ENCODE peak calls at places on chromosomes 4 and X, in four cellular contexts. D is osteocyte, Z is upper lobe of left lung, R is fibroblast of lung. L is an unnamed sample.

GRCh38 chr4:98374643-98375042 is 113.5 kb downstream of the RAP1GDS1 start:
- DNase-seq in D (no peak), Z (no peak), R (peak; percentile 6), L (no peak)

GRCh38 chrX:22063284-22063683 is 31.2 kb downstream of the PHEX start:
- DNase-seq in D (no peak), Z (no peak), R (peak; percentile 12), L (peak; percentile 25)

GRCh38 chrX:54560411-54560810 is 30.4 kb downstream of the GNL3L start:
- DNase-seq in D (peak; percentile 40), Z (no peak), R (no peak), L (no peak)

GRCh38 chrX:29281078-29281742 is 694.0 kb downstream of the IL1RAPL1 start:
- DNase-seq in D (no peak), Z (no peak), R (no peak), L (no peak)

GRCh38 chr4:181939199-181939945 is 303.8 kb upstream of the TENM3 start:
- DNase-seq in D (no peak), Z (no peak), R (peak; percentile 67), L (no peak)

GRCh38 chr4:57051100-57051499 is 59.1 kb downstream of the IGFBP7 start:
- DNase-seq in D (no peak), Z (no peak), R (no peak), L (no peak)

GRCh38 chrX:135985123-135985973 is at the start of gene SLC9A6:
- DNase-seq in D (no peak), Z (peak; percentile 82), R (peak; percentile 47), L (peak; percentile 64)

GRCh38 chrX:151151668-151152267 is 24.6 kb upstream of the GPR50 start:
- DNase-seq in D (no peak), Z (no peak), R (peak; percentile 28), L (no peak)

GRCh38 chr4:12852338-12853307 is 631.5 kb downstream of the RAB28 start:
- DNase-seq in D (no peak), Z (no peak), R (peak; percentile 55), L (no peak)

GRCh38 chr4:126526335-126526734 is 1106.4 kb upstream of the INTU start:
- DNase-seq in D (no peak), Z (no peak), R (no peak), L (no peak)

GRCh38 chrX:43279341-43279808 is 376.7 kb upstream of the MAOA start:
- DNase-seq in D (no peak), Z (no peak), R (no peak), L (no peak)

GRCh38 chrX:134603806-134604700 is 54.2 kb downstream of the PLAC1 start:
- DNase-seq in D (no peak), Z (no peak), R (peak; percentile 86), L (no peak)

GRCh38 chr4:77172336-77172735 is 15.3 kb downstream of the CCNG2 start:
- DNase-seq in D (no peak), Z (no peak), R (peak; percentile 98), L (no peak)

GRCh38 chr4:127829014-127829413 is 46.9 kb downstream of the HSPA4L start:
- DNase-seq in D (no peak), Z (no peak), R (no peak), L (no peak)

GRCh38 chrX:107505223-107505622 is 55.8 kb downstream of the FRMPD3 start:
- DNase-seq in D (no peak), Z (no peak), R (no peak), L (no peak)

GRCh38 chr4:3612934-3613333 is 80.7 kb upstream of the LRPAP1 start:
- DNase-seq in D (no peak), Z (no peak), R (no peak), L (no peak)

GRCh38 chrX:136130931-136131843 is 16.1 kb upstream of the FHL1 start:
- DNase-seq in D (no peak), Z (no peak), R (peak; percentile 95), L (no peak)

GRCh38 chr4:182346675-182347375 is 103.6 kb downstream of the TENM3 start:
- DNase-seq in D (no peak), Z (no peak), R (no peak), L (no peak)

GRCh38 chrX:39162322-39162721 is 361.1 kb downstream of the MID1IP1 start:
- DNase-seq in D (no peak), Z (no peak), R (no peak), L (no peak)

GRCh38 chrX:53717205-53717604 is 30.7 kb upstream of the HUWE1 start:
- DNase-seq in D (no peak), Z (no peak), R (no peak), L (no peak)

GRCh38 chrX:40406330-40406859 is 174.4 kb upstream of the ATP6AP2 start:
- DNase-seq in D (no peak), Z (no peak), R (no peak), L (no peak)

GRCh38 chr4:71524746-71525145 is 185.9 kb downstream of the SLC4A4 start:
- DNase-seq in D (no peak), Z (no peak), R (no peak), L (no peak)

GRCh38 chrX:50333308-50333707 is 128.7 kb downstream of the CCNB3 start:
- DNase-seq in D (no peak), Z (peak; percentile 40), R (no peak), L (no peak)

GRCh38 chr4:108492816-108493595 is 127.4 kb upstream of the RPL34 start:
- DNase-seq in D (no peak), Z (no peak), R (peak; percentile 14), L (no peak)
- TF ChIP-seq CTCF in D (peak; percentile 62), Z (no peak), R (peak; percentile 53), L (no peak)

GRCh38 chrX:46574337-46574940 is 874 bp downstream of the CHST7 start:
- DNase-seq in D (no peak), Z (no peak), R (peak; percentile 39), L (no peak)
- TF ChIP-seq CTCF in D (no peak), Z (no peak), R (no peak), L (no peak)

GRCh38 chr4:41990383-41991111 is at the start of gene SLC30A9:
- DNase-seq in D (peak; percentile 95), Z (peak; percentile 97), R (peak; percentile 95), L (peak; percentile 82)
- TF ChIP-seq CTCF in D (peak; percentile 55), Z (peak; percentile 62), R (peak; percentile 34), L (no peak)

GRCh38 chr4:38872620-38873019 is 5.0 kb downstream of the FAM114A1 start:
- DNase-seq in D (no peak), Z (no peak), R (peak; percentile 63), L (no peak)

GRCh38 chr4:38871593-38871992 is 4.0 kb downstream of the FAM114A1 start:
- DNase-seq in D (no peak), Z (no peak), R (no peak), L (no peak)

GRCh38 chr4:38870098-38870850 is 2.7 kb downstream of the FAM114A1 start:
- DNase-seq in D (no peak), Z (no peak), R (peak; percentile 36), L (no peak)

GRCh38 chr4:38876636-38877035 is 9.0 kb downstream of the FAM114A1 start:
- DNase-seq in D (no peak), Z (no peak), R (no peak), L (no peak)

DNA sequence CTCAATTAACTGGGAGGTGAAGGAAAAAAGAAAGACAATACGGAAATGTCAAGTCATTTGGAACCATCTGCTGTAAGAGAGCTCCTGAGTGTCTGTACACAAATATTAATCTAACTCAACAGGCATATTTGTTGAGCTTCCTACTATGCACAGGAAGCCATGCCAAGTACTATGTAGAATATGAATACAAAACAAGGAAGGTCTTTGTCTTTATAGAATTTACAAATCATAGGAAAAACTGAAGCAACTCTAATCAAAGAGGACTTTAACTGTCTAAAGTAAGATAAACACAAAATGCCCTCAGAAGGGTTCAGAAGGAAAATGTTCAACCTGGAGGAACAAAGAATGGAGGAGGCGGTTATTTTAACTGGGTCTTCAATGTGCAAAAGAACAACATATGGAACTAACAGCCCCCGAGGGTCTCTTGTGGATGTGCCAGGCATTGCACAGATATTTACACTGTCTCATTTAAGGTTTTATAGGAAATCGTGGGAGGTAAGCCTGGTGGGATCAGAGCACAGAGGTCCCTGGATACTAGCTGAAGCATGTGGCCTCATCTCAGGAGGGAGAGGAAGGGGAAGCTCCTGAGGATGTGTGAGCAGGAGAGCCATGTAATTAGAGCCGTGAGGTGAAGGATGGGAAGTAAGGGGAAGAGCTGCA is 5.8 kb downstream of the FAM114A1 start:
- DNase-seq in D (no peak), Z (no peak), R (no peak), L (no peak)
- TF ChIP-seq CTCF in D (peak; percentile 22), Z (no peak), R (no peak), L (no peak)

GRCh38 chrX:23435575-23435974 is 100.9 kb downstream of the PTCHD1 start:
- DNase-seq in D (no peak), Z (no peak), R (peak; percentile 2), L (no peak)
- TF ChIP-seq CTCF in D (no peak), Z (no peak), R (no peak), L (no peak)

DNA sequence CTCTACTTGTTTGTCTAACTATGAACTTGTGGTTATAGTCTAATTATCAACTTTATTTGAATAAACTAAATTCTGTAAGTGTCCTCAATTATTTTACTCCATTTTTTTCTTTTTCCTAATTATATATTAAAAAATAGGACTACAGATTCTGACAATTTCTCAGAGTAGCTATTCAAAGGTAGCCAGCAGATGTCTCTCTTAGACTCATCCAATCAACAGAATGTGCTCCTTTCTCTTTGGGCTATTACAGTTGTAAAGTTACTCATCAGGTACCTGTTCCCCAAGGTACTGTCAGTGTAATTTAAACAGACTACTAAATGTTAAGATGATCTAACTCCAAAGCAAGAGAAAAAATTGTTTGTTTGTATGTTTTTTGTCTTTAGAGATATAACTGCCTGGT is 248.6 kb downstream of the PCDH18 start:
- DNase-seq in D (no peak), Z (no peak), R (peak; percentile 31), L (no peak)
- TF ChIP-seq CTCF in D (peak; percentile 71), Z (no peak), R (peak; percentile 34), L (no peak)